ENCODE peak calls at places on chromosome 14, in four cellular contexts. O is NT2/D1, D is K562, N is H1. W is an unnamed sample.

GRCh38 chr14:40684328-40684727 is 922.3 kb upstream of the LRFN5 start:
- DNase-seq in D (no peak), N (no peak), O (no peak), W (no peak)

GRCh38 chr14:50756300-50756699 is 74.7 kb downstream of the NIN start:
- DNase-seq in O (no peak), N (no peak), D (no peak), W (no peak)

GRCh38 chr14:34713681-34714319 is 593 bp downstream of the CFL2 start:
- DNase-seq in O (no peak), N (no peak), D (peak; percentile 29), W (no peak)

GRCh38 chr14:82999802-83000201 is 1466.1 kb upstream of the SEL1L start:
- DNase-seq in N (peak; percentile 2), D (no peak), O (no peak), W (no peak)

GRCh38 chr14:93269341-93270068 is 62.4 kb downstream of the UBR7 start:
- DNase-seq in O (no peak), N (no peak), D (peak; percentile 57), W (no peak)

GRCh38 chr14:71314717-71315116 is 407.5 kb downstream of the PCNX1 start:
- DNase-seq in D (no peak), O (no peak), N (no peak), W (no peak)

GRCh38 chr14:105375635-105376057 is 22.7 kb upstream of the TEX22 start:
- DNase-seq in O (no peak), N (no peak), D (no peak), W (no peak)

GRCh38 chr14:59028476-59029202 is 159.8 kb upstream of the DAAM1 start:
- DNase-seq in N (peak; percentile 23), O (no peak), D (peak; percentile 47), W (peak; percentile 68)

GRCh38 chr14:93970589-93970966 is 5.8 kb downstream of the ASB2 start:
- DNase-seq in D (no peak), N (no peak), O (no peak), W (peak; percentile 33)

GRCh38 chr14:24674204-24674970 is 40.4 kb upstream of the GZMB start:
- DNase-seq in D (no peak), N (no peak), O (no peak), W (no peak)

GRCh38 chr14:33676135-33676566 is 274.7 kb downstream of the EGLN3 start:
- DNase-seq in D (peak; percentile 47), O (peak; percentile 8), N (peak; percentile 36), W (peak; percentile 16)

GRCh38 chr14:84643438-84643837 is 886.5 kb upstream of the FLRT2 start:
- DNase-seq in O (no peak), N (no peak), D (no peak), W (no peak)

GRCh38 chr14:105602243-105602750 is 75.9 kb downstream of the TMEM121 start:
- DNase-seq in N (no peak), D (no peak), O (no peak), W (no peak)

GRCh38 chr14:62592877-62593276 is 452.4 kb downstream of the KCNH5 start:
- DNase-seq in O (no peak), N (no peak), D (no peak), W (no peak)

GRCh38 chr14:34874386-34875030 is 652 bp downstream of the BAZ1A start:
- DNase-seq in N (no peak), D (peak; percentile 46), O (no peak), W (no peak)

GRCh38 chr14:92978229-92979021 is 55.5 kb downstream of the CHGA start:
- DNase-seq in O (no peak), D (no peak), N (no peak), W (no peak)

GRCh38 chr14:76262591-76262990 is 110.9 kb downstream of the GPATCH2L start:
- DNase-seq in N (no peak), D (no peak), O (no peak), W (no peak)

GRCh38 chr14:22084393-22085281 is 411.0 kb upstream of the OR4E1 start:
- DNase-seq in D (peak; percentile 31), N (no peak), O (peak; percentile 20), W (peak; percentile 49)

GRCh38 chr14:41000350-41000749 is 606.3 kb upstream of the LRFN5 start:
- DNase-seq in O (no peak), D (no peak), N (no peak), W (no peak)

GRCh38 chr14:68926236-68926635 is 52.9 kb downstream of the ACTN1 start:
- DNase-seq in N (no peak), O (no peak), D (no peak), W (no peak)

GRCh38 chr14:45104571-45104970 is 20.7 kb downstream of the PRPF39 start:
- DNase-seq in N (no peak), O (no peak), D (no peak), W (no peak)

GRCh38 chr14:25121342-25122129 is 71.6 kb upstream of the STXBP6 start:
- DNase-seq in D (peak; percentile 7), O (no peak), N (no peak), W (no peak)

GRCh38 chr14:65255583-65256443 is 153.5 kb upstream of the MAX start:
- DNase-seq in N (peak; percentile 63), O (no peak), D (no peak), W (peak; percentile 78)

GRCh38 chr14:50545618-50546017 is 13.2 kb upstream of the MAP4K5 start:
- DNase-seq in N (no peak), D (no peak), O (no peak), W (no peak)

GRCh38 chr14:93533437-93533836 is 102.7 kb downstream of the UNC79 start:
- DNase-seq in O (no peak), D (no peak), N (no peak), W (no peak)

GRCh38 chr14:71237556-71237955 is 330.3 kb downstream of the PCNX1 start:
- DNase-seq in O (no peak), D (no peak), N (no peak), W (no peak)

GRCh38 chr14:54975856-54976255 is 51.0 kb downstream of the WDHD1 start:
- DNase-seq in D (no peak), N (no peak), O (no peak), W (no peak)

GRCh38 chr14:72643317-72643801 is 250.5 kb downstream of the DPF3 start:
- DNase-seq in D (no peak), N (peak; percentile 36), O (peak; percentile 20), W (no peak)

GRCh38 chr14:101119830-101120571 is 216.5 kb upstream of the RTL1 start:
- DNase-seq in D (no peak), O (no peak), N (no peak), W (no peak)

GRCh38 chr14:63535918-63536317 is 7.3 kb downstream of the PPP2R5E start:
- DNase-seq in N (no peak), O (no peak), D (no peak), W (no peak)

GRCh38 chr14:55416866-55417265 is 5.2 kb upstream of the ATG14 start:
- DNase-seq in N (no peak), O (no peak), D (peak; percentile 66), W (peak; percentile 53)

GRCh38 chr14:104970231-104971068 is 7.7 kb downstream of the AHNAK2 start:
- DNase-seq in N (no peak), D (no peak), O (no peak), W (peak; percentile 56)

GRCh38 chr14:23722675-23723074 is 86.5 kb downstream of the DHRS2 start:
- DNase-seq in O (no peak), N (no peak), D (no peak), W (no peak)

GRCh38 chr14:26841361-26841760 is 243.5 kb upstream of the NOVA1 start:
- DNase-seq in O (no peak), D (no peak), N (no peak), W (no peak)

GRCh38 chr14:26849514-26849913 is 251.7 kb upstream of the NOVA1 start:
- DNase-seq in N (no peak), D (no peak), O (no peak), W (no peak)

GRCh38 chr14:26846388-26846787 is 248.6 kb upstream of the NOVA1 start:
- DNase-seq in D (peak; percentile 43), O (no peak), N (no peak), W (no peak)

GRCh38 chr14:26841920-26842741 is 244.3 kb upstream of the NOVA1 start:
- DNase-seq in O (no peak), N (no peak), D (peak; percentile 3), W (no peak)

GRCh38 chr14:26845106-26845818 is 247.4 kb upstream of the NOVA1 start:
- DNase-seq in D (peak; percentile 10), O (no peak), N (no peak), W (no peak)
- TF ChIP-seq ZNF274 in D (no peak), O (no peak), N (no peak), W (no peak)

GRCh38 chr14:78701246-78701645 is 531.1 kb downstream of the NRXN3 start:
- DNase-seq in N (no peak), D (no peak), O (no peak), W (no peak)

GRCh38 chr14:78710963-78711362 is 540.8 kb downstream of the NRXN3 start:
- DNase-seq in N (no peak), O (no peak), D (no peak), W (no peak)

GRCh38 chr14:78704965-78705364 is 534.8 kb downstream of the NRXN3 start:
- DNase-seq in O (no peak), D (no peak), N (no peak), W (no peak)

GRCh38 chr14:78709795-78710569 is 539.8 kb downstream of the NRXN3 start:
- DNase-seq in D (no peak), N (no peak), O (no peak), W (no peak)

GRCh38 chr14:78705989-78706388 is 535.8 kb downstream of the NRXN3 start:
- DNase-seq in O (no peak), N (no peak), D (no peak), W (no peak)
- TF ChIP-seq ZNF274 in O (no peak), N (no peak), D (no peak), W (no peak)

GRCh38 chr14:48792376-48793024 is 793.7 kb downstream of the RPS29 start:
- DNase-seq in O (peak; percentile 22), D (no peak), N (no peak), W (no peak)

GRCh38 chr14:48788771-48789170 is 797.4 kb downstream of the RPS29 start:
- DNase-seq in N (no peak), D (no peak), O (no peak), W (no peak)
- TF ChIP-seq ZNF274 in N (no peak), D (no peak), O (no peak), W (no peak)

GRCh38 chr14:99871771-99872170 is 78.6 kb downstream of the EML1 start:
- DNase-seq in O (no peak), N (no peak), D (no peak), W (no peak)

GRCh38 chr14:99875421-99875820 is 82.2 kb downstream of the EML1 start:
- DNase-seq in O (no peak), D (no peak), N (no peak), W (no peak)

GRCh38 chr14:99870617-99871016 is 77.4 kb downstream of the EML1 start:
- DNase-seq in O (no peak), D (no peak), N (no peak), W (no peak)

GRCh38 chr14:99873653-99874052 is 80.4 kb downstream of the EML1 start:
- DNase-seq in O (no peak), N (no peak), D (no peak), W (no peak)

DNA sequence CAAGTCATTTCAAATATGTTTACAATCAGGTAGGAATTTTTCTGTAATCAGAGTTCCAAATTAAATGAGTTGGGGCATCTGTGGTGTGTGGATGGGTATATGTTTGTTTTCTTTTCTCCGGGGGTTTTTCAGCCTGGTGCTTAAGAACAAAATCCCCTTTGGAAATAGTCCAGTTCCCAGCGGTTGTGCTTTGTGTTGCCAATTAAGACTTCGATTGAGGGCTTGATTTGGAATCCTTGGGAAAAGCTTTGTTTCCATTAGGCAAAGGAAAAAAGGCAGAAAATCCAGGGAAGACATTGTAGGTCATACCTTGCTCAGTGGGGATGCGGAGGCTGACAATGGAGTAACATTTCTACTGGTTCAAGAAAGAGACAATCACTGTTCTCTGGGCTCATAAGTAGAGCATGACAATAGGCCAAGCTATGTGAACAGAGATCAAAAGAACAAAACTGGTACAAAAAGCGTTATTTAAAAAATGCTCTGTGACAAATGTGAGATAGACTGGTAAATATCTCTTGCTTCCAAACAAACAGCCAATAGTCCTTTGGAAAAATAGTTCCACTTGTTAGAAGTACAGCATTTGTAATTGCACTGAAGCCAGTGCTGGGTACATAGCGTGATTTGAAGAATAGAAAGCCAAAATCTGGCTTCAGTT is 79.7 kb downstream of the EML1 start:
- DNase-seq in N (peak; percentile 57), O (peak; percentile 87), D (no peak), W (no peak)
- TF ChIP-seq ZNF274 in N (no peak), O (no peak), D (no peak), W (no peak)

W was measured in HCT116.